ENCODE peak calls at places on chromosomes 13 and 19, in seven cellular contexts. One of them, this sample, is unnamed.

GRCh38 chr13:34413538-34414210 is 528.4 kb upstream of the NBEA start:
- DNase-seq in NCI-H1092: no peak
- DNase-seq in HS-27A: no peak
- DNase-seq in activated naive CD8-positive, alpha-beta T cell treated with anti-CD3 and anti-CD28 coated beads for 36 hours: no peak
- DNase-seq in fibroblast of the aortic adventitia: no peak
- DNase-seq in fibroblast of the conjunctiva: no peak
- DNase-seq in KBM-7: no peak
- DNase-seq in this sample: peak

GRCh38 chr13:98454389-98454881 is 122.5 kb downstream of the STK24 start:
- DNase-seq in NCI-H1092: peak
- DNase-seq in HS-27A: peak
- DNase-seq in activated naive CD8-positive, alpha-beta T cell treated with anti-CD3 and anti-CD28 coated beads for 36 hours: no peak
- DNase-seq in fibroblast of the aortic adventitia: peak
- DNase-seq in fibroblast of the conjunctiva: peak
- DNase-seq in KBM-7: no peak
- DNase-seq in this sample: peak

GRCh38 chr13:80825276-80825675 is 484.4 kb upstream of the SPRY2 start:
- DNase-seq in NCI-H1092: no peak
- DNase-seq in HS-27A: no peak
- DNase-seq in activated naive CD8-positive, alpha-beta T cell treated with anti-CD3 and anti-CD28 coated beads for 36 hours: no peak
- DNase-seq in fibroblast of the aortic adventitia: no peak
- DNase-seq in fibroblast of the conjunctiva: no peak
- DNase-seq in KBM-7: no peak
- DNase-seq in this sample: no peak

GRCh38 chr13:26660185-26660584 is 100.4 kb downstream of the GPR12 start:
- DNase-seq in NCI-H1092: no peak
- DNase-seq in HS-27A: no peak
- DNase-seq in activated naive CD8-positive, alpha-beta T cell treated with anti-CD3 and anti-CD28 coated beads for 36 hours: no peak
- DNase-seq in fibroblast of the aortic adventitia: no peak
- DNase-seq in fibroblast of the conjunctiva: no peak
- DNase-seq in KBM-7: no peak
- DNase-seq in this sample: no peak

GRCh38 chr19:1027020-1027952 is 878 bp downstream of the CNN2 start:
- DNase-seq in NCI-H1092: no peak
- DNase-seq in HS-27A: no peak
- DNase-seq in activated naive CD8-positive, alpha-beta T cell treated with anti-CD3 and anti-CD28 coated beads for 36 hours: peak
- DNase-seq in fibroblast of the aortic adventitia: peak
- DNase-seq in fibroblast of the conjunctiva: no peak
- DNase-seq in KBM-7: peak
- DNase-seq in this sample: no peak

GRCh38 chr19:43560687-43561086 is 14.6 kb downstream of the XRCC1 start:
- DNase-seq in NCI-H1092: no peak
- DNase-seq in HS-27A: no peak
- DNase-seq in activated naive CD8-positive, alpha-beta T cell treated with anti-CD3 and anti-CD28 coated beads for 36 hours: peak
- DNase-seq in fibroblast of the aortic adventitia: no peak
- DNase-seq in fibroblast of the conjunctiva: no peak
- DNase-seq in KBM-7: no peak
- DNase-seq in this sample: no peak

GRCh38 chr19:29504454-29504853 is 21.3 kb upstream of the VSTM2B start:
- DNase-seq in NCI-H1092: no peak
- DNase-seq in HS-27A: no peak
- DNase-seq in activated naive CD8-positive, alpha-beta T cell treated with anti-CD3 and anti-CD28 coated beads for 36 hours: no peak
- DNase-seq in fibroblast of the aortic adventitia: no peak
- DNase-seq in fibroblast of the conjunctiva: no peak
- DNase-seq in KBM-7: no peak
- DNase-seq in this sample: no peak

GRCh38 chr19:34171539-34171876 is 796 bp upstream of the LSM14A start:
- DNase-seq in NCI-H1092: no peak
- DNase-seq in HS-27A: peak
- DNase-seq in activated naive CD8-positive, alpha-beta T cell treated with anti-CD3 and anti-CD28 coated beads for 36 hours: peak
- DNase-seq in fibroblast of the aortic adventitia: peak
- DNase-seq in fibroblast of the conjunctiva: peak
- DNase-seq in KBM-7: no peak
- DNase-seq in this sample: peak

GRCh38 chr19:16524991-16525734 is 17.1 kb downstream of the CHERP start:
- DNase-seq in NCI-H1092: no peak
- DNase-seq in HS-27A: no peak
- DNase-seq in activated naive CD8-positive, alpha-beta T cell treated with anti-CD3 and anti-CD28 coated beads for 36 hours: no peak
- DNase-seq in fibroblast of the aortic adventitia: no peak
- DNase-seq in fibroblast of the conjunctiva: no peak
- DNase-seq in KBM-7: no peak
- DNase-seq in this sample: no peak

GRCh38 chr13:46010148-46010547 is 42.4 kb downstream of the ZC3H13 start:
- DNase-seq in NCI-H1092: no peak
- DNase-seq in HS-27A: no peak
- DNase-seq in activated naive CD8-positive, alpha-beta T cell treated with anti-CD3 and anti-CD28 coated beads for 36 hours: no peak
- DNase-seq in fibroblast of the aortic adventitia: peak
- DNase-seq in fibroblast of the conjunctiva: no peak
- DNase-seq in KBM-7: no peak
- DNase-seq in this sample: peak

GRCh38 chr19:2702170-2703076 is at the start of gene GNG7:
- DNase-seq in NCI-H1092: peak
- DNase-seq in HS-27A: no peak
- DNase-seq in activated naive CD8-positive, alpha-beta T cell treated with anti-CD3 and anti-CD28 coated beads for 36 hours: peak
- DNase-seq in fibroblast of the aortic adventitia: peak
- DNase-seq in fibroblast of the conjunctiva: peak
- DNase-seq in KBM-7: peak
- DNase-seq in this sample: peak

GRCh38 chr13:40982772-40983171 is 36.3 kb downstream of the ELF1 start:
- DNase-seq in NCI-H1092: no peak
- DNase-seq in HS-27A: no peak
- DNase-seq in activated naive CD8-positive, alpha-beta T cell treated with anti-CD3 and anti-CD28 coated beads for 36 hours: peak
- DNase-seq in fibroblast of the aortic adventitia: peak
- DNase-seq in fibroblast of the conjunctiva: no peak
- DNase-seq in KBM-7: peak
- DNase-seq in this sample: peak

GRCh38 chr19:54462072-54462712 is 1.4 kb downstream of the LENG9 start:
- DNase-seq in NCI-H1092: no peak
- DNase-seq in HS-27A: no peak
- DNase-seq in activated naive CD8-positive, alpha-beta T cell treated with anti-CD3 and anti-CD28 coated beads for 36 hours: no peak
- DNase-seq in fibroblast of the aortic adventitia: no peak
- DNase-seq in fibroblast of the conjunctiva: no peak
- DNase-seq in KBM-7: no peak
- DNase-seq in this sample: no peak

GRCh38 chr19:45668342-45668871 is 386 bp downstream of the GIPR start:
- DNase-seq in NCI-H1092: no peak
- DNase-seq in HS-27A: no peak
- DNase-seq in activated naive CD8-positive, alpha-beta T cell treated with anti-CD3 and anti-CD28 coated beads for 36 hours: peak
- DNase-seq in fibroblast of the aortic adventitia: no peak
- DNase-seq in fibroblast of the conjunctiva: no peak
- DNase-seq in KBM-7: no peak
- DNase-seq in this sample: no peak

GRCh38 chr19:22261596-22261995 is 24.6 kb upstream of the ZNF729 start:
- DNase-seq in NCI-H1092: no peak
- DNase-seq in HS-27A: no peak
- DNase-seq in activated naive CD8-positive, alpha-beta T cell treated with anti-CD3 and anti-CD28 coated beads for 36 hours: no peak
- DNase-seq in fibroblast of the aortic adventitia: no peak
- DNase-seq in fibroblast of the conjunctiva: no peak
- DNase-seq in KBM-7: no peak
- DNase-seq in this sample: no peak

GRCh38 chr13:31912641-31913401 is 118.8 kb upstream of the FRY start:
- DNase-seq in NCI-H1092: no peak
- DNase-seq in HS-27A: no peak
- DNase-seq in activated naive CD8-positive, alpha-beta T cell treated with anti-CD3 and anti-CD28 coated beads for 36 hours: no peak
- DNase-seq in fibroblast of the aortic adventitia: no peak
- DNase-seq in fibroblast of the conjunctiva: no peak
- DNase-seq in KBM-7: no peak
- DNase-seq in this sample: no peak

GRCh38 chr13:93039131-93039530 is 187.5 kb upstream of the GPC6 start:
- DNase-seq in NCI-H1092: no peak
- DNase-seq in HS-27A: no peak
- DNase-seq in activated naive CD8-positive, alpha-beta T cell treated with anti-CD3 and anti-CD28 coated beads for 36 hours: no peak
- DNase-seq in fibroblast of the aortic adventitia: peak
- DNase-seq in fibroblast of the conjunctiva: no peak
- DNase-seq in KBM-7: no peak
- DNase-seq in this sample: peak

GRCh38 chr19:4701557-4701956 is 22.1 kb downstream of the DPP9 start:
- DNase-seq in NCI-H1092: no peak
- DNase-seq in HS-27A: no peak
- DNase-seq in activated naive CD8-positive, alpha-beta T cell treated with anti-CD3 and anti-CD28 coated beads for 36 hours: no peak
- DNase-seq in fibroblast of the aortic adventitia: no peak
- DNase-seq in fibroblast of the conjunctiva: no peak
- DNase-seq in KBM-7: no peak
- DNase-seq in this sample: no peak

GRCh38 chr19:11142528-11143171 is 12.9 kb downstream of the SPC24 start:
- DNase-seq in NCI-H1092: peak
- DNase-seq in HS-27A: peak
- DNase-seq in activated naive CD8-positive, alpha-beta T cell treated with anti-CD3 and anti-CD28 coated beads for 36 hours: no peak
- DNase-seq in fibroblast of the aortic adventitia: peak
- DNase-seq in fibroblast of the conjunctiva: peak
- DNase-seq in KBM-7: no peak
- DNase-seq in this sample: peak

GRCh38 chr19:5338661-5339469 is 1.7 kb downstream of the PTPRS start:
- DNase-seq in NCI-H1092: peak
- DNase-seq in HS-27A: no peak
- DNase-seq in activated naive CD8-positive, alpha-beta T cell treated with anti-CD3 and anti-CD28 coated beads for 36 hours: no peak
- DNase-seq in fibroblast of the aortic adventitia: no peak
- DNase-seq in fibroblast of the conjunctiva: no peak
- DNase-seq in KBM-7: no peak
- DNase-seq in this sample: no peak

GRCh38 chr19:6138511-6138910 is 3.0 kb downstream of the ACSBG2 start:
- DNase-seq in NCI-H1092: no peak
- DNase-seq in HS-27A: no peak
- DNase-seq in activated naive CD8-positive, alpha-beta T cell treated with anti-CD3 and anti-CD28 coated beads for 36 hours: no peak
- DNase-seq in fibroblast of the aortic adventitia: no peak
- DNase-seq in fibroblast of the conjunctiva: no peak
- DNase-seq in KBM-7: no peak
- DNase-seq in this sample: no peak

GRCh38 chr19:49333426-49334288 is 1.5 kb upstream of the CD37 start:
- DNase-seq in NCI-H1092: no peak
- DNase-seq in HS-27A: no peak
- DNase-seq in activated naive CD8-positive, alpha-beta T cell treated with anti-CD3 and anti-CD28 coated beads for 36 hours: peak
- DNase-seq in fibroblast of the aortic adventitia: no peak
- DNase-seq in fibroblast of the conjunctiva: no peak
- DNase-seq in KBM-7: peak
- DNase-seq in this sample: no peak

GRCh38 chr13:36207672-36208071 is 6.7 kb downstream of the SOHLH2 start:
- DNase-seq in NCI-H1092: no peak
- DNase-seq in HS-27A: no peak
- DNase-seq in activated naive CD8-positive, alpha-beta T cell treated with anti-CD3 and anti-CD28 coated beads for 36 hours: no peak
- DNase-seq in fibroblast of the aortic adventitia: peak
- DNase-seq in fibroblast of the conjunctiva: no peak
- DNase-seq in KBM-7: no peak
- DNase-seq in this sample: peak